ENCODE peak calls at places on chromosome 11, in seven cellular contexts. Z, F, O, W, B, D and H are unnamed samples.

GRCh38 chr11:32874144-32874543 is 18.5 kb upstream of the QSER1 start:
- DNase-seq in Z (no peak), F (no peak), O (no peak), W (no peak), B (peak; percentile 37), D (no peak), H (no peak)

GRCh38 chr11:64344160-64344559 is 4.2 kb downstream of the CCDC88B start:
- DNase-seq in Z (no peak), F (no peak), O (no peak), W (no peak), B (no peak), D (no peak), H (no peak)

GRCh38 chr11:65778901-65779668 is 1.7 kb downstream of the AP5B1 start:
- DNase-seq in Z (no peak), F (no peak), O (peak; percentile 24), W (no peak), B (no peak), D (no peak), H (no peak)

GRCh38 chr11:31720225-31720624 is 90.9 kb downstream of the PAX6 start:
- DNase-seq in Z (no peak), F (no peak), O (no peak), W (no peak), B (no peak), D (no peak), H (no peak)

GRCh38 chr11:91773090-91773489 is 451.5 kb upstream of the FAT3 start:
- DNase-seq in Z (no peak), F (no peak), O (no peak), W (peak; percentile 49), B (no peak), D (no peak), H (peak; percentile 70)

GRCh38 chr11:76560219-76560618 is 110.3 kb downstream of the LRRC32 start:
- DNase-seq in Z (peak; percentile 40), F (no peak), O (no peak), W (no peak), B (no peak), D (no peak), H (no peak)

GRCh38 chr11:57515332-57516060 is at the start of gene SLC43A1:
- DNase-seq in Z (no peak), F (peak; percentile 85), O (peak; percentile 74), W (peak; percentile 66), B (peak; percentile 46), D (no peak), H (peak; percentile 73)

GRCh38 chr11:43269229-43269928 is 42.4 kb upstream of the API5 start:
- DNase-seq in Z (no peak), F (no peak), O (peak; percentile 50), W (no peak), B (no peak), D (no peak), H (no peak)

GRCh38 chr11:106177311-106177710 is 99.8 kb downstream of the AASDHPPT start:
- DNase-seq in Z (no peak), F (no peak), O (no peak), W (peak; percentile 47), B (no peak), D (no peak), H (no peak)

GRCh38 chr11:115939726-115940421 is 435.7 kb upstream of the CADM1 start:
- DNase-seq in Z (no peak), F (no peak), O (no peak), W (no peak), B (no peak), D (no peak), H (no peak)

GRCh38 chr11:71383461-71383860 is 64.7 kb downstream of the DHCR7 start:
- DNase-seq in Z (no peak), F (no peak), O (no peak), W (no peak), B (no peak), D (peak; percentile 62), H (no peak)

GRCh38 chr11:85809881-85810280 is 1.1 kb downstream of the SYTL2 start:
- DNase-seq in Z (no peak), F (peak; percentile 24), O (peak; percentile 64), W (peak; percentile 56), B (peak; percentile 9), D (no peak), H (no peak)

GRCh38 chr11:69828276-69828970 is 9.2 kb upstream of the FGF3 start:
- DNase-seq in Z (no peak), F (no peak), O (no peak), W (no peak), B (no peak), D (no peak), H (no peak)

GRCh38 chr11:65352783-65353182 is 1.8 kb upstream of the TIGD3 start:
- DNase-seq in Z (no peak), F (no peak), O (no peak), W (no peak), B (no peak), D (no peak), H (no peak)

GRCh38 chr11:29373725-29374124 is 643.1 kb downstream of the KCNA4 start:
- DNase-seq in Z (no peak), F (no peak), O (no peak), W (no peak), B (no peak), D (no peak), H (no peak)

GRCh38 chr11:108239076-108239475 is 16.2 kb downstream of the ATM start:
- DNase-seq in Z (no peak), F (no peak), O (no peak), W (no peak), B (no peak), D (no peak), H (no peak)

GRCh38 chr11:5591613-5592012 is 4.8 kb upstream of the TRIM6 start:
- DNase-seq in Z (no peak), F (peak; percentile 47), O (no peak), W (no peak), B (no peak), D (no peak), H (no peak)

GRCh38 chr11:10906521-10906920 is 48.7 kb upstream of the ZBED5 start:
- DNase-seq in Z (no peak), F (no peak), O (no peak), W (no peak), B (no peak), D (no peak), H (no peak)

GRCh38 chr11:17918049-17918605 is 94.7 kb downstream of the SERGEF start:
- DNase-seq in Z (no peak), F (no peak), O (no peak), W (no peak), B (no peak), D (no peak), H (no peak)

GRCh38 chr11:76236092-76237026 is 30.1 kb upstream of the WNT11 start:
- DNase-seq in Z (peak; percentile 16), F (peak; percentile 78), O (peak; percentile 84), W (peak; percentile 88), B (no peak), D (no peak), H (peak; percentile 63)

GRCh38 chr11:64357446-64357845 is 1.5 kb upstream of the RPS6KA4 start:
- DNase-seq in Z (no peak), F (no peak), O (peak; percentile 44), W (no peak), B (no peak), D (no peak), H (no peak)

GRCh38 chr11:30772908-30773307 is 186.8 kb upstream of the MPPED2 start:
- DNase-seq in Z (no peak), F (no peak), O (no peak), W (no peak), B (no peak), D (no peak), H (no peak)

GRCh38 chr11:117900144-117900651 is 23.7 kb upstream of the FXYD6 start:
- DNase-seq in Z (no peak), F (no peak), O (no peak), W (no peak), B (no peak), D (peak; percentile 60), H (no peak)

GRCh38 chr11:102604011-102604410 is 21.1 kb downstream of the MMP20 start:
- DNase-seq in Z (no peak), F (no peak), O (no peak), W (no peak), B (no peak), D (no peak), H (no peak)

GRCh38 chr11:117316197-117316961 is at the start of gene BACE1:
- DNase-seq in Z (peak; percentile 71), F (no peak), O (peak; percentile 96), W (peak; percentile 87), B (peak; percentile 85), D (no peak), H (peak; percentile 90)

GRCh38 chr11:73205666-73206343 is 12.3 kb upstream of the P2RY2 start:
- DNase-seq in Z (no peak), F (no peak), O (no peak), W (no peak), B (no peak), D (no peak), H (no peak)
- TF ChIP-seq JUND in Z (no peak), F (no peak), O (no peak), W (no peak), B (no peak), D (no peak), H (no peak)

GRCh38 chr11:656866-657265 is 19.8 kb downstream of the DRD4 start:
- DNase-seq in Z (no peak), F (no peak), O (no peak), W (no peak), B (no peak), D (no peak), H (no peak)
- TF ChIP-seq JUND in Z (no peak), F (no peak), O (no peak), W (no peak), B (no peak), D (no peak), H (no peak)

DNA sequence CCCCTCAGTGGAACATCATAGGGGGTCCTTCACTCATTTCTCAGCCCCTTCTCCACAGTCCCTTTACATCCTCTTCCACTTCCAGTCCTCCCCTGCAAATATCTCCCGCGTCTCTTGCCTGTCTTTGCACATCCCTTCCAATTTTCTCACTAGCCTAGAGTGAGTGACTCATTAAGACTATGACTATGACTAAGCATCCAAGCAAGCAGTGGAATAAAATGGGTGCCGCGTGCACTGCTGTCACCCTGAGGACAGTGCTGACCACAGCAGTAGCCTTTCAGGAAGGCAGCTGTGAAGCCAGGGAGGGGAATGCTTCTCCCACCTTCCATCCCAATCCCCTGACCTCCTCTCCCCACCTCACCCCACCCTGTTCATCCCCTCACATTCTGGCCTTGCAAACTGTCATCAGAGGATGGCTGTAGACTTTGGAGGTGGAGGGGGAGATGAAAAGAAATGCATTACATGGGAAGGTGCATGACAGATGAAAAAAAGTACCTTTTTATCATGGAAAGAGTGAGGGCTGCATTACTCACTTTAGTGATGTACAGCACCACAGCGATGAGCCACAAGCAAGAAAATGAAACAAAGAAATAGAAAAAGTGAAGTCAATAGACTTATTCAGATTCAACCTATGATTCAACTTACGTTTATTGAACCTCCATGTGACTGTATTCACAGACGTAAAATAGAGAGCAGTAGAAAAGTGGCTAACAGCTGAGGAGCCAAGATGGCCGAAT is 948.2 kb downstream of the NTM start:
- DNase-seq in Z (no peak), F (no peak), O (no peak), W (no peak), B (no peak), D (no peak), H (no peak)
- TF ChIP-seq JUND in Z (no peak), F (no peak), O (peak; percentile 61), W (no peak), B (no peak), D (no peak), H (no peak)

DNA sequence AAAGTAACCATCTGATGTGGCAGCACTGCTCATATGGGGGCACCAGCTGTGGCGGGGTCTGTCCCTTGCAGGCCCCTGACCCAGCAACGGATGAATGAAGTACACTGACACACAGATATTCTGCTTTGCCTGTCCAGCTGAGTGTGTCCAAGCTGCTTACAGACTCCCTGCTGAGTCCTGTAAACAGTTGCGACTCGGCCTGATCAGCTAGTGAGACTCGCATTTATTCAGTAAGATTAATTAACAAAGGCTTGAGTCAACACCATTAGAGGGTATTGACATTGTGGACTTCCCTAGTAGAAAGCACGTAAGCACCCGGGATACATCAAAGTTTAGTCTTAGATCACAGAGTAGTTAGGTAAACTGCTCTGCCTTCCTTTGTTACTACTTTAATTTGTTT is 15.3 kb upstream of the OR10D3 start:
- DNase-seq in Z (no peak), F (no peak), O (no peak), W (no peak), B (no peak), D (no peak), H (no peak)
- TF ChIP-seq JUND in Z (no peak), F (no peak), O (no peak), W (no peak), B (no peak), D (no peak), H (no peak)